ENCODE peak calls at places on chromosomes 13 and 19, in seven cellular contexts. B is NCI-H1048; I is SW 1271; O is aorta; F is activated T-helper 2 cell treated with anti-CD3 and anti-CD28 coated beads, Interferon-gamma antibody, Interleukin-2, Interleukin-4, amounts not matched to agents 10 μg/mL and 5 μg/mL and 100 μg/mL, durations not matched to agents 14 hours and 24 hours and 36 hours; V is T-helper 9 cell; D is NCI-H345. A is an unnamed sample.

GRCh38 chr19:50333235-50333736 is 4.1 kb upstream of the KCNC3 start:
- DNase-seq in D (peak), I (peak), B (peak), V (peak), O (peak), F (peak), A (no peak)

GRCh38 chr13:105956891-105957290 is 578.6 kb downstream of the EFNB2 start:
- DNase-seq in O (no peak), D (no peak), I (no peak), B (no peak), F (no peak), V (no peak), A (no peak)

GRCh38 chr13:20272104-20272503 is 40.0 kb upstream of the GJB6 start:
- DNase-seq in I (no peak), B (no peak), V (no peak), O (no peak), F (no peak), D (no peak), A (no peak)

GRCh38 chr13:51935326-51936171 is 73.8 kb downstream of the CCDC70 start:
- DNase-seq in D (no peak), V (no peak), B (no peak), F (no peak), I (no peak), O (no peak), A (no peak)

GRCh38 chr19:56637976-56638555 is 4.9 kb upstream of the SMIM17 start:
- DNase-seq in F (peak), D (no peak), B (peak), I (peak), V (no peak), O (peak), A (peak)

GRCh38 chr13:95296326-95296939 is 4.8 kb downstream of the ABCC4 start:
- DNase-seq in I (peak), O (no peak), F (no peak), B (no peak), V (peak), D (peak), A (no peak)

GRCh38 chr19:29946645-29947044 is 4.6 kb downstream of the URI1 start:
- DNase-seq in O (no peak), D (no peak), F (no peak), B (no peak), I (no peak), V (no peak), A (no peak)

GRCh38 chr19:4206818-4207484 is 22.4 kb upstream of the EBI3 start:
- DNase-seq in D (no peak), I (peak), V (no peak), O (no peak), F (no peak), B (no peak), A (no peak)

GRCh38 chr13:44549461-44549860 is 26.7 kb downstream of the TSC22D1 start:
- DNase-seq in B (no peak), O (no peak), D (no peak), I (no peak), F (no peak), V (no peak), A (no peak)

GRCh38 chr19:51572908-51573307 is 1.8 kb downstream of the ZNF175 start:
- DNase-seq in B (no peak), V (no peak), O (no peak), F (no peak), D (no peak), I (peak), A (no peak)

GRCh38 chr13:77213644-77214043 is 113.2 kb downstream of the MYCBP2 start:
- DNase-seq in B (no peak), V (no peak), F (no peak), I (no peak), O (no peak), D (no peak), A (no peak)